ENCODE peak calls at places on chromosomes 3 and 15, in five cellular contexts. B is GM12891, I is NCI-H2029, R is glutamatergic neuron, T is progenitor cell of endocrine pancreas. X is an unnamed sample.

GRCh38 chr3:152037953-152038352 is 164.5 kb downstream of the SUCNR1 start:
- DNase-seq in I (no peak), B (no peak), T (no peak), R (no peak), X (no peak)

GRCh38 chr3:51720292-51721061 is 13.6 kb downstream of the GRM2 start:
- DNase-seq in B (no peak), R (no peak), T (no peak), I (no peak), X (no peak)

GRCh38 chr3:49476563-49476962 is 6.5 kb downstream of the DAG1 start:
- DNase-seq in R (no peak), T (no peak), I (no peak), B (no peak), X (peak; percentile 50)

GRCh38 chr15:53837263-53837662 is 77.8 kb upstream of the WDR72 start:
- DNase-seq in R (no peak), I (peak; percentile 67), T (no peak), B (no peak), X (no peak)

GRCh38 chr15:90680371-90680935 is 36.7 kb upstream of the BLM start:
- DNase-seq in I (no peak), B (no peak), R (no peak), T (no peak), X (peak; percentile 75)

GRCh38 chr15:31360158-31360561 is 33.5 kb downstream of the KLF13 start:
- DNase-seq in R (no peak), I (no peak), B (no peak), T (no peak), X (no peak)

GRCh38 chr3:110752307-110752706 is 319.3 kb upstream of the NECTIN3 start:
- DNase-seq in B (no peak), I (no peak), R (no peak), T (no peak), X (no peak)

GRCh38 chr15:61479601-61480000 is 250.5 kb upstream of the RORA start:
- DNase-seq in I (no peak), R (no peak), T (no peak), B (no peak), X (no peak)

GRCh38 chr3:101778385-101779046 is 495 bp upstream of the NXPE3 start:
- DNase-seq in I (no peak), R (no peak), T (no peak), B (no peak), X (no peak)

GRCh38 chr15:41866263-41866703 is 27.6 kb downstream of the SPTBN5 start:
- DNase-seq in R (no peak), T (no peak), I (no peak), B (no peak), X (no peak)

GRCh38 chr3:129663045-129663446 is 56.6 kb upstream of the PLXND1 start:
- DNase-seq in I (no peak), B (no peak), T (no peak), R (no peak), X (no peak)

GRCh38 chr3:75978686-75979085 is 193.3 kb upstream of the ZNF717 start:
- DNase-seq in T (no peak), R (no peak), I (no peak), B (no peak), X (no peak)

GRCh38 chr3:149501524-149501923 is 27.0 kb downstream of the TM4SF4 start:
- DNase-seq in B (no peak), T (no peak), I (no peak), R (no peak), X (no peak)

X was measured in SK-MEL-5.